ENCODE peak calls at places on chromosome 7, in six cellular contexts. One of them, this sample, is unnamed.

GRCh38 chr7:6031567-6031966 is 391 bp downstream of the ANKRD61 start:
- DNase-seq in progenitor cell of endocrine pancreas: no peak
- DNase-seq in HT-29: no peak
- DNase-seq in HEK293T: no peak
- DNase-seq in A172: no peak
- DNase-seq in amniotic stem cell: no peak
- DNase-seq in this sample: no peak

GRCh38 chr7:87206361-87206760 is 13.2 kb downstream of the TMEM243 start:
- DNase-seq in HT-29: no peak
- DNase-seq in A172: peak; percentile 59
- DNase-seq in HEK293T: no peak
- DNase-seq in amniotic stem cell: no peak
- DNase-seq in progenitor cell of endocrine pancreas: no peak
- DNase-seq in this sample: no peak

GRCh38 chr7:122736183-122736582 is 33.5 kb upstream of the RNF148 start:
- DNase-seq in amniotic stem cell: no peak
- DNase-seq in A172: no peak
- DNase-seq in HEK293T: no peak
- DNase-seq in progenitor cell of endocrine pancreas: no peak
- DNase-seq in HT-29: no peak
- DNase-seq in this sample: no peak

GRCh38 chr7:74343281-74344127 is 54.3 kb downstream of the CLIP2 start:
- DNase-seq in amniotic stem cell: peak; percentile 6
- DNase-seq in HEK293T: no peak
- DNase-seq in progenitor cell of endocrine pancreas: no peak
- DNase-seq in HT-29: no peak
- DNase-seq in A172: peak; percentile 95
- DNase-seq in this sample: peak; percentile 81

GRCh38 chr7:47452715-47453092 is 129.2 kb downstream of the TNS3 start:
- DNase-seq in amniotic stem cell: no peak
- DNase-seq in HEK293T: no peak
- DNase-seq in A172: no peak
- DNase-seq in HT-29: no peak
- DNase-seq in progenitor cell of endocrine pancreas: no peak
- DNase-seq in this sample: no peak

GRCh38 chr7:102393467-102393866 is 2.7 kb upstream of the PRKRIP1 start:
- DNase-seq in HEK293T: no peak
- DNase-seq in progenitor cell of endocrine pancreas: no peak
- DNase-seq in HT-29: peak; percentile 80
- DNase-seq in A172: peak; percentile 93
- DNase-seq in amniotic stem cell: no peak
- DNase-seq in this sample: no peak

GRCh38 chr7:69246758-69247157 is 351.5 kb upstream of the AUTS2 start:
- DNase-seq in amniotic stem cell: no peak
- DNase-seq in HT-29: no peak
- DNase-seq in HEK293T: no peak
- DNase-seq in A172: peak; percentile 26
- DNase-seq in progenitor cell of endocrine pancreas: no peak
- DNase-seq in this sample: no peak

GRCh38 chr7:129796186-129796775 is 156.5 kb downstream of the UBE2H start:
- DNase-seq in HT-29: no peak
- DNase-seq in A172: no peak
- DNase-seq in HEK293T: no peak
- DNase-seq in amniotic stem cell: no peak
- DNase-seq in progenitor cell of endocrine pancreas: no peak
- DNase-seq in this sample: no peak